ENCODE peak calls at places on chromosomes 4 and X, in ten cellular contexts. Q is stimulated activated naive CD8-positive, alpha-beta T cell treated with anti-CD3 and anti-CD28 coated beads, Interleukin-15, amount 100 ng/mL, for 72 hours; G is stimulated activated CD4-positive, alpha-beta T cell treated with anti-CD3 and anti-CD28 coated beads, Interleukin-1b, Interleukin-23, amount 100 ng/mL, for 24 hours; L is activated T-helper 1 cell treated with anti-CD3 and anti-CD28 coated beads, Interleukin-2, amount 50 U/mL, for 16 hours; P is pons; A is NCI-H2029 treated with DMSO at 0.1 percent for 48 hours; J is hypothalamus; X is T-helper 1 cell; U is BJ; Y is uterus. Z is an unnamed sample.

GRCh38 chr4:40251366-40251765 is 54.5 kb downstream of the RHOH start:
- DNase-seq in A (no peak), J (no peak), Y (no peak), G (no peak), U (no peak), Q (no peak), L (no peak), X (peak), P (no peak), Z (no peak)

GRCh38 chr4:153223935-153224334 is 19.7 kb downstream of the TRIM2 start:
- DNase-seq in A (peak), U (no peak), Q (no peak), J (no peak), P (no peak), G (no peak), X (no peak), Y (no peak), L (no peak), Z (no peak)

GRCh38 chr4:85368240-85368639 is 106.7 kb upstream of the ARHGAP24 start:
- DNase-seq in X (no peak), Q (no peak), P (no peak), G (no peak), J (no peak), A (no peak), Y (no peak), U (no peak), L (no peak), Z (no peak)

GRCh38 chr4:1768367-1769034 is 24.6 kb upstream of the FGFR3 start:
- DNase-seq in J (no peak), A (no peak), L (no peak), G (no peak), Q (no peak), X (no peak), Y (no peak), P (no peak), U (no peak), Z (no peak)

GRCh38 chr4:141248029-141248428 is 27.3 kb downstream of the ZNF330 start:
- DNase-seq in Y (no peak), Q (no peak), X (no peak), G (no peak), P (no peak), J (no peak), U (no peak), A (no peak), L (no peak), Z (no peak)

GRCh38 chr4:138406881-138407280 is 164.7 kb upstream of the SLC7A11 start:
- DNase-seq in J (no peak), P (no peak), Q (no peak), U (no peak), X (no peak), L (no peak), G (no peak), Y (peak), A (no peak), Z (no peak)

GRCh38 chr4:88522702-88523324 is 763 bp downstream of the PYURF start:
- DNase-seq in G (no peak), P (peak), U (no peak), Y (peak), A (no peak), L (no peak), Q (peak), X (peak), J (no peak), Z (no peak)

GRCh38 chrX:14676431-14676830 is 147.1 kb downstream of the GLRA2 start:
- DNase-seq in Q (no peak), U (no peak), A (no peak), Y (no peak), L (no peak), G (no peak), X (no peak), P (no peak), J (no peak), Z (no peak)

GRCh38 chr4:80096175-80096850 is 23.3 kb upstream of the ANTXR2 start:
- DNase-seq in Q (no peak), G (no peak), Y (no peak), A (no peak), X (no peak), U (no peak), J (no peak), L (no peak), P (no peak), Z (no peak)

GRCh38 chr4:3248811-3249661 is at the start of gene MSANTD1:
- DNase-seq in X (no peak), Y (no peak), L (no peak), J (no peak), U (no peak), G (no peak), P (no peak), A (no peak), Q (no peak), Z (no peak)

GRCh38 chrX:39440734-39441305 is 639.6 kb downstream of the MID1IP1 start:
- DNase-seq in Q (peak), P (no peak), L (no peak), G (no peak), X (peak), Y (no peak), U (no peak), J (no peak), A (no peak), Z (no peak)

GRCh38 chr4:15457401-15458201 is 12.1 kb upstream of the CC2D2A start:
- DNase-seq in Q (no peak), G (no peak), A (no peak), U (no peak), J (no peak), X (peak), P (peak), Y (no peak), L (no peak), Z (no peak)

GRCh38 chrX:810186-810585 is 179.6 kb downstream of the SHOX start:
- DNase-seq in L (no peak), U (no peak), G (no peak), Q (no peak), A (no peak), Y (no peak), J (no peak), P (no peak), X (no peak), Z (no peak)

GRCh38 chrX:8755116-8755515 is 23.2 kb upstream of the ANOS1 start:
- DNase-seq in J (no peak), Q (no peak), P (no peak), X (no peak), L (no peak), U (no peak), A (no peak), G (no peak), Y (no peak), Z (no peak)

GRCh38 chr4:145538636-145539035 is 57.0 kb downstream of the SMAD1 start:
- DNase-seq in Q (no peak), Y (no peak), X (no peak), A (no peak), P (no peak), J (no peak), G (no peak), L (no peak), U (no peak), Z (no peak)

GRCh38 chrX:45540181-45540580 is 339.5 kb upstream of the DIPK2B start:
- DNase-seq in G (no peak), X (no peak), U (no peak), J (no peak), Y (no peak), Q (no peak), P (no peak), L (no peak), A (no peak), Z (no peak)

GRCh38 chr4:16860506-16860905 is 37.9 kb downstream of the LDB2 start:
- DNase-seq in G (no peak), J (no peak), Q (no peak), A (no peak), L (no peak), Y (no peak), X (no peak), U (peak), P (no peak), Z (no peak)